ENCODE peak calls at places on chromosomes 4 and X, in four cellular contexts. T is HEK293T; P is NCI-H1092 treated with DMSO at 0.1 percent for 48 hours; B is activated gamma-delta T cell treated with anti-CD3 and anti-CD28 coated beads, Interleukin-2, amount 50 U/mL, for 16 hours. H is an unnamed sample.

GRCh38 chr4:7179158-7179557 is 13.2 kb upstream of the SORCS2 start:
- DNase-seq in T (no peak), P (no peak), B (no peak), H (no peak)

GRCh38 chrX:129790808-129791207 is 11.1 kb downstream of the SASH3 start:
- DNase-seq in T (no peak), P (no peak), B (no peak), H (no peak)

GRCh38 chr4:92050875-92051274 is 252.9 kb upstream of the GRID2 start:
- DNase-seq in B (no peak), P (no peak), T (no peak), H (no peak)

GRCh38 chr4:137471895-137472294 is 60.4 kb downstream of the PCDH18 start:
- DNase-seq in B (no peak), P (no peak), T (no peak), H (no peak)

GRCh38 chr4:67250497-67250896 is 294.8 kb downstream of the CENPC start:
- DNase-seq in B (no peak), T (no peak), P (no peak), H (no peak)

GRCh38 chr4:102334624-102335023 is 10.7 kb downstream of the SLC39A8 start:
- DNase-seq in P (no peak), B (no peak), T (no peak), H (no peak)

GRCh38 chr4:40576651-40577480 is 52.8 kb downstream of the RBM47 start:
- DNase-seq in P (peak), T (no peak), B (no peak), H (no peak)

GRCh38 chrX:1207496-1208025 is 4.9 kb downstream of the CRLF2 start:
- DNase-seq in P (no peak), T (no peak), B (no peak), H (no peak)

GRCh38 chr4:57071340-57071739 is 38.8 kb downstream of the IGFBP7 start:
- DNase-seq in P (no peak), T (no peak), B (no peak), H (no peak)

GRCh38 chr4:109702950-109703663 is at the start of gene CASP6:
- DNase-seq in B (peak), P (peak), T (peak), H (no peak)

GRCh38 chr4:38210396-38211114 is 250.4 kb downstream of the PTTG2 start:
- DNase-seq in T (no peak), P (no peak), B (no peak), H (no peak)

GRCh38 chr4:135244605-135245146 is 1043.1 kb upstream of the PABPC4L start:
- DNase-seq in B (no peak), P (no peak), T (no peak), H (no peak)

GRCh38 chr4:146932111-146932510 is 13.6 kb downstream of the TTC29 start:
- DNase-seq in T (no peak), P (no peak), B (no peak), H (no peak)

GRCh38 chr4:71239365-71239764 is 99.5 kb upstream of the SLC4A4 start:
- DNase-seq in T (no peak), B (no peak), P (no peak), H (no peak)

GRCh38 chr4:105057370-105058096 is 89.1 kb upstream of the TET2 start:
- DNase-seq in P (no peak), T (no peak), B (no peak), H (no peak)

GRCh38 chrX:110310000-110310790 is 7.7 kb downstream of the AMMECR1 start:
- DNase-seq in B (no peak), P (no peak), T (no peak), H (no peak)

GRCh38 chr4:103086565-103086964 is 10.0 kb upstream of the SLC9B2 start:
- DNase-seq in B (no peak), P (no peak), T (no peak), H (no peak)

GRCh38 chrX:136816970-136817369 is 36.2 kb upstream of the ARHGEF6 start:
- DNase-seq in B (no peak), P (no peak), T (no peak), H (peak)

GRCh38 chrX:74774988-74775387 is 150.3 kb downstream of the NEXMIF start:
- DNase-seq in T (no peak), P (no peak), B (no peak), H (no peak)

GRCh38 chr4:150525321-150525868 is 56.6 kb upstream of the MAB21L2 start:
- DNase-seq in T (no peak), P (no peak), B (no peak), H (no peak)

GRCh38 chr4:2281575-2282343 is 19.9 kb upstream of the MXD4 start:
- DNase-seq in B (peak), P (no peak), T (no peak), H (no peak)

GRCh38 chrX:130851569-130851968 is 51.4 kb downstream of the ENOX2 start:
- DNase-seq in B (no peak), T (no peak), P (no peak), H (no peak)

GRCh38 chrX:21132686-21133393 is 241.4 kb upstream of the CNKSR2 start:
- DNase-seq in B (no peak), T (no peak), P (no peak), H (no peak)

GRCh38 chr4:87527446-87528240 is 1.5 kb downstream of the SPARCL1 start:
- DNase-seq in T (no peak), B (no peak), P (peak), H (no peak)

GRCh38 chrX:4550018-4550417 is 836.6 kb upstream of the PRKX start:
- DNase-seq in P (peak), T (peak), B (no peak), H (no peak)

GRCh38 chr4:11471613-11472012 is 42.9 kb upstream of the HS3ST1 start:
- DNase-seq in B (peak), P (no peak), T (no peak), H (no peak)

GRCh38 chr4:110970642-110971041 is 347.8 kb upstream of the PITX2 start:
- DNase-seq in T (peak), P (no peak), B (no peak), H (no peak)